ENCODE peak calls at places on chromosome 4, in eight cellular contexts. F is astrocyte of the cerebellum, T is cardiac fibroblast, R is cardiac muscle cell, X is Peyer's patch, P is HL-60, Q is fibroblast of mammary gland, U is fibroblast of the aortic adventitia. Y is an unnamed sample.

GRCh38 chr4:174707897-174708296 is 121.2 kb downstream of the GLRA3 start:
- DNase-seq in U (no peak), T (peak; percentile 21), X (no peak), R (no peak), F (no peak), Q (no peak), P (no peak), Y (no peak)

GRCh38 chr4:124111922-124112321 is 600.6 kb downstream of the ANKRD50 start:
- DNase-seq in T (peak; percentile 95), R (peak; percentile 79), P (no peak), F (peak; percentile 86), Q (peak; percentile 92), X (no peak), U (peak; percentile 93), Y (peak; percentile 82)

GRCh38 chr4:30103455-30103854 is 616.7 kb upstream of the PCDH7 start:
- DNase-seq in F (no peak), P (no peak), T (peak; percentile 12), Q (peak; percentile 44), R (no peak), U (peak; percentile 18), X (no peak), Y (peak; percentile 2)

GRCh38 chr4:3875466-3875865 is 109.3 kb downstream of the ADRA2C start:
- DNase-seq in R (no peak), U (no peak), F (no peak), Q (no peak), P (no peak), T (no peak), X (no peak), Y (no peak)

GRCh38 chr4:183610033-183610432 is 49.0 kb downstream of the RWDD4 start:
- DNase-seq in U (peak; percentile 61), R (no peak), X (no peak), T (peak; percentile 52), F (no peak), P (no peak), Q (peak; percentile 71), Y (no peak)

GRCh38 chr4:141331534-141332358 is 111.1 kb downstream of the ZNF330 start:
- DNase-seq in R (no peak), T (no peak), F (no peak), U (no peak), P (no peak), X (no peak), Q (no peak), Y (no peak)

GRCh38 chr4:157996061-157996460 is 176.8 kb downstream of the GASK1B start:
- DNase-seq in T (no peak), Q (no peak), F (no peak), X (no peak), U (no peak), R (no peak), P (no peak), Y (peak; percentile 14)

GRCh38 chr4:103074039-103074438 is 2.5 kb downstream of the SLC9B2 start:
- DNase-seq in R (no peak), P (no peak), T (no peak), U (no peak), F (no peak), X (no peak), Q (no peak), Y (no peak)

GRCh38 chr4:84547211-84547610 is 35.7 kb upstream of the CDS1 start:
- DNase-seq in U (no peak), T (no peak), R (no peak), P (peak; percentile 12), F (no peak), X (no peak), Q (peak; percentile 10), Y (peak; percentile 32)

GRCh38 chr4:72919937-72920336 is 149.6 kb downstream of the COX18 start:
- DNase-seq in P (no peak), X (no peak), R (no peak), U (no peak), Q (no peak), T (no peak), F (no peak), Y (no peak)

GRCh38 chr4:72924814-72925213 is 144.7 kb downstream of the COX18 start:
- DNase-seq in T (no peak), U (no peak), P (no peak), F (no peak), Q (no peak), X (no peak), R (no peak), Y (no peak)

GRCh38 chr4:72918362-72918761 is 151.2 kb downstream of the COX18 start:
- DNase-seq in Q (no peak), U (no peak), T (no peak), X (no peak), F (no peak), R (no peak), P (no peak), Y (no peak)

GRCh38 chr4:72919464-72919863 is 150.1 kb downstream of the COX18 start:
- DNase-seq in F (no peak), P (no peak), Q (no peak), X (no peak), R (no peak), T (no peak), U (no peak), Y (no peak)
- TF ChIP-seq CTCF in F (no peak), P (no peak), Q (no peak), X (no peak), R (no peak), T (no peak), U (no peak), Y (no peak)

DNA sequence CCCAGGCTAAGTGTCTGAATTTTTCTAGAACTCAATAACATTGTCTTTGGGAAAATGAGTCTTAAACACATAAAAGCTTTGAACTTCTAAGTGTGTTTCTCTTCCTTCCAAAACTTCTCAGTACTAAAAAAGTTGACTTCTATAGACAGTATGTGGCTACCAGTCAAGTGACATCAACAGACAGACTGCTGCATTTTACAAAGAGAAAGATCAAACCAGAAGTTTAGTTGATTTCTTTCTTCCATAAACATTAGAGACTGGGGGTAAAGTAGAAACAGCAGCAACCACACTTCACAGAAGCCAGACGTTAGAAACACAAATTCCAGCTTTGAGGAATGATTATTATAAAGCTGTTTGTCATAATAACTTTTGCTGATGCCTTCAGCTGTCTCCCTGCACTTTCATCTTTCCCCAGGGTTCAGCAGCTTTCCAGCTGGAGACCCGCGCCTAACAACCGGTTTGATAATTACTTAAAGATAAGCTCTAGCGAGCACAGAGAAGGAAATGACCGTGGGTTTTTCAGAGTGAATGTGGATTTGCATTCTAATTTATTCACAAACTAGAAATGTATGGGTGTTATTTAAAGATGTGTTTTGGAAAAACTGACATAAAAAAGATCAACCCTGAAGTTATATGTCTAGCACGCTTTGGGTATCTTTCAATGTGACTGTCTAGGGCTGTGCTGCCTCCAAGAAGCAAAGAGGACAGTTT is 15.2 kb upstream of the ENAM start:
- DNase-seq in P (no peak), U (no peak), Q (no peak), F (no peak), X (no peak), T (no peak), R (no peak), Y (no peak)
- H3K4me3 ChIP-seq in P (no peak overlapping the region), U (no peak overlapping the region), Q (no peak overlapping the region), F (no peak overlapping the region), X (no peak overlapping the region), T (no peak overlapping the region), R (no peak overlapping the region), Y (no peak overlapping the region)

GRCh38 chr4:11622961-11623725 is 194.4 kb upstream of the HS3ST1 start:
- DNase-seq in F (no peak), R (no peak), U (no peak), X (no peak), Q (no peak), T (no peak), P (no peak), Y (no peak)

GRCh38 chr4:11624370-11624769 is 195.7 kb upstream of the HS3ST1 start:
- DNase-seq in X (no peak), R (no peak), T (no peak), F (no peak), U (no peak), P (no peak), Q (no peak), Y (no peak)

GRCh38 chr4:11626046-11626445 is 197.4 kb upstream of the HS3ST1 start:
- DNase-seq in P (no peak), X (no peak), R (no peak), Q (no peak), T (no peak), F (no peak), U (no peak), Y (no peak)

GRCh38 chr4:11625206-11625605 is 196.5 kb upstream of the HS3ST1 start:
- DNase-seq in X (no peak), T (no peak), P (no peak), F (no peak), Q (no peak), U (no peak), R (no peak), Y (no peak)

GRCh38 chr4:11623726-11624037 is 195.0 kb upstream of the HS3ST1 start:
- DNase-seq in Q (no peak), U (peak; percentile 32), P (no peak), T (peak; percentile 47), R (peak; percentile 62), F (no peak), X (peak; percentile 50), Y (peak; percentile 22)
- TF ChIP-seq CTCF in Q (peak; percentile 10), U (peak; percentile 53), P (no peak), T (peak; percentile 46), R (peak; percentile 50), F (peak; percentile 43), X (no peak), Y (peak; percentile 52)

DNA sequence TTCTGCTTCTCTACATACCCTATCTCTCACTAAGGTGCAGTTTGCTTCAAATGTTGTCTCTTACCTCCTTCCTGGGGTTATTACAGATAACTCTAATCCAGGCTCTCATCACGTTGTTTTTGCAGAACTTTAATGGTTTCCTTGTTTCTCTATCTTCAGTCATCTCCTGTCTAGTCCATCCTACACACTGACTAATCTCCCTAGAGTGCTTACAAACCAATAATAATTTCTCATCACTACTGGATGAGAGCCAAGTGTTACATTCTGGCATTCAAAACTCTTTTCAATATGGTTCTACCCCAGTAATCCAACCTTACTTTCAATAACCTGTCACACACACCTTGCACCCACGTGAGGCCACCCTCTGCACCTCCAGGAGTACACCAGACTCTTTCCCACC is 86.1 kb downstream of the SYNPO2 start:
- DNase-seq in P (no peak), T (no peak), X (no peak), Q (peak; percentile 88), R (no peak), U (peak; percentile 42), F (no peak), Y (peak; percentile 24)
- H3K4me3 ChIP-seq in P (no peak overlapping the region), T (no peak overlapping the region), X (no peak overlapping the region), Q (no peak overlapping the region), R (no peak overlapping the region), U (no peak overlapping the region), F (no peak overlapping the region), Y (no peak overlapping the region)

Y was measured in fibroblast of villous mesenchyme.